ENCODE peak calls at places on chromosomes 5 and 9, in seven cellular contexts. Y is activated CD4-positive, alpha-beta T cell treated with anti-CD3 and anti-CD28 coated beads for 1 hour; B is WTC11; H is MM.1S; T is frontal cortex; G is stimulated activated CD4-positive, alpha-beta T cell treated with anti-CD3 and anti-CD28 coated beads, Interleukin-2, amount 100 ng/mL, for 24 hours; X is NCI-H774. F is an unnamed sample.

GRCh38 chr5:127898551-127899213 is 184.9 kb upstream of the SLC12A2 start:
- DNase-seq in Y (no peak), B (no peak), H (no peak), T (no peak), G (no peak), X (no peak), F (no peak)

GRCh38 chr9:1647776-1648175 is 367.4 kb upstream of the SMARCA2 start:
- DNase-seq in Y (no peak), B (no peak), H (no peak), T (no peak), G (no peak), X (no peak), F (no peak)

GRCh38 chr5:77623341-77623740 is 15.2 kb downstream of the OTP start:
- DNase-seq in Y (no peak), B (no peak), H (no peak), T (no peak), G (no peak), X (no peak), F (no peak)

GRCh38 chr5:34743878-34744277 is 87.8 kb downstream of the RAI14 start:
- DNase-seq in Y (no peak), B (no peak), H (no peak), T (no peak), G (no peak), X (no peak), F (no peak)

GRCh38 chr5:43367909-43368648 is 44.1 kb downstream of the CCL28 start:
- DNase-seq in Y (no peak), B (no peak), H (no peak), T (no peak), G (no peak), X (no peak), F (no peak)

GRCh38 chr9:91426123-91426745 is 2.6 kb upstream of the NFIL3 start:
- DNase-seq in Y (no peak), B (no peak), H (peak; percentile 85), T (no peak), G (no peak), X (no peak), F (peak; percentile 73)

GRCh38 chr5:113081881-113082546 is 105.4 kb downstream of the DCP2 start:
- DNase-seq in Y (no peak), B (no peak), H (no peak), T (no peak), G (no peak), X (no peak), F (no peak)

GRCh38 chr5:54329731-54330709 is 19.6 kb upstream of the ARL15 start:
- DNase-seq in Y (no peak), B (no peak), H (no peak), T (no peak), G (no peak), X (peak; percentile 9), F (no peak)

GRCh38 chr9:134416385-134417022 is 90.2 kb downstream of the RXRA start:
- DNase-seq in Y (no peak), B (no peak), H (no peak), T (no peak), G (no peak), X (no peak), F (no peak)

GRCh38 chr9:5321058-5321457 is 16.5 kb upstream of the RLN2 start:
- DNase-seq in Y (no peak), B (no peak), H (no peak), T (no peak), G (no peak), X (no peak), F (peak; percentile 10)

GRCh38 chr9:80796662-80797426 is 892.5 kb downstream of the TLE1 start:
- DNase-seq in Y (no peak), B (no peak), H (no peak), T (no peak), G (no peak), X (no peak), F (no peak)

GRCh38 chr9:108786756-108787663 is 68.8 kb downstream of the ACTL7B start:
- DNase-seq in Y (no peak), B (no peak), H (no peak), T (no peak), G (no peak), X (no peak), F (no peak)

GRCh38 chr9:33416996-33417395 is 14.6 kb upstream of the AQP7 start:
- DNase-seq in Y (peak; percentile 21), B (no peak), H (peak; percentile 32), T (no peak), G (no peak), X (no peak), F (no peak)

GRCh38 chr9:133512253-133513213 is 12.2 kb downstream of the MYMK start:
- DNase-seq in Y (no peak), B (no peak), H (no peak), T (no peak), G (no peak), X (no peak), F (no peak)

GRCh38 chr9:99105152-99106043 is 485 bp downstream of the TGFBR1 start:
- DNase-seq in Y (peak; percentile 13), B (peak; percentile 60), H (peak; percentile 60), T (peak; percentile 61), G (peak; percentile 54), X (peak; percentile 49), F (peak; percentile 64)

GRCh38 chr5:112660359-112660758 is 77.3 kb upstream of the APC start:
- DNase-seq in Y (no peak), B (no peak), H (no peak), T (no peak), G (no peak), X (no peak), F (no peak)

GRCh38 chr5:76402880-76403712 is at the start of gene IQGAP2:
- DNase-seq in Y (peak; percentile 69), B (peak; percentile 79), H (peak; percentile 88), T (peak; percentile 65), G (peak; percentile 80), X (no peak), F (peak; percentile 91)

GRCh38 chr9:14212116-14212515 is 101.8 kb downstream of the NFIB start:
- DNase-seq in Y (no peak), B (no peak), H (no peak), T (no peak), G (no peak), X (no peak), F (no peak)

GRCh38 chr5:110402562-110402961 is 323.9 kb downstream of the TMEM232 start:
- DNase-seq in Y (no peak), B (no peak), H (no peak), T (no peak), G (no peak), X (no peak), F (no peak)

GRCh38 chr9:21085010-21085409 is 7.3 kb upstream of the IFNB1 start:
- DNase-seq in Y (no peak), B (no peak), H (no peak), T (no peak), G (no peak), X (no peak), F (no peak)

GRCh38 chr5:11531805-11532204 is 372.4 kb downstream of the CTNND2 start:
- DNase-seq in Y (no peak), B (no peak), H (no peak), T (no peak), G (no peak), X (no peak), F (no peak)

GRCh38 chr5:125140855-125141254 is 394.4 kb upstream of the ZNF608 start:
- DNase-seq in Y (no peak), B (no peak), H (no peak), T (no peak), G (no peak), X (no peak), F (peak; percentile 5)

GRCh38 chr9:112332977-112333638 is at the start of gene PTBP3:
- DNase-seq in Y (peak; percentile 70), B (peak; percentile 72), H (peak; percentile 79), T (no peak), G (peak; percentile 81), X (peak; percentile 79), F (peak; percentile 85)

GRCh38 chr5:68898961-68899471 is 194.8 kb upstream of the SLC30A5 start:
- DNase-seq in Y (no peak), B (no peak), H (no peak), T (no peak), G (no peak), X (peak; percentile 50), F (no peak)

GRCh38 chr9:93128715-93129224 is 5.3 kb downstream of the NINJ1 start:
- DNase-seq in Y (no peak), B (no peak), H (no peak), T (no peak), G (no peak), X (no peak), F (no peak)

GRCh38 chr5:115838885-115839518 is 2.4 kb downstream of the ATG12 start:
- DNase-seq in Y (no peak), B (no peak), H (peak; percentile 65), T (no peak), G (peak; percentile 22), X (no peak), F (peak; percentile 79)

F was measured in OCI-LY7.